ENCODE peak calls at places on chromosome 2, in seven cellular contexts. Y is cardiac muscle cell, M is A673, P is stomach, O is heart right ventricle, B is body of pancreas, N is thyroid gland. R is an unnamed sample.

GRCh38 chr2:46241344-46241743 is 55.9 kb upstream of the EPAS1 start:
- DNase-seq in Y (no peak), M (no peak), P (no peak), O (no peak), B (no peak), N (no peak), R (no peak)

GRCh38 chr2:207767461-207768167 is 2.1 kb downstream of the FZD5 start:
- DNase-seq in Y (peak; percentile 41), M (peak; percentile 35), P (peak; percentile 82), O (peak; percentile 45), B (peak; percentile 53), N (peak; percentile 75), R (peak; percentile 29)

GRCh38 chr2:104476563-104476988 is 377.3 kb upstream of the POU3F3 start:
- DNase-seq in Y (no peak), M (no peak), P (no peak), O (no peak), B (no peak), N (no peak), R (no peak)

GRCh38 chr2:219429958-219430586 is 4.6 kb upstream of the SPEG start:
- DNase-seq in Y (no peak), M (no peak), P (no peak), O (no peak), B (no peak), N (no peak), R (no peak)

GRCh38 chr2:208103616-208104015 is 20.7 kb downstream of the CRYGD start:
- DNase-seq in Y (no peak), M (no peak), P (no peak), O (no peak), B (no peak), N (no peak), R (no peak)

GRCh38 chr2:205235434-205235833 is 446.9 kb upstream of the NRP2 start:
- DNase-seq in Y (no peak), M (no peak), P (no peak), O (no peak), B (no peak), N (no peak), R (no peak)

GRCh38 chr2:207163815-207164747 is 1.7 kb downstream of the KLF7 start:
- DNase-seq in Y (peak; percentile 78), M (peak; percentile 24), P (peak; percentile 44), O (peak; percentile 61), B (peak; percentile 36), N (peak; percentile 71), R (peak; percentile 74)

GRCh38 chr2:54336977-54337255 is 80.9 kb upstream of the TSPYL6 start:
- DNase-seq in Y (no peak), M (no peak), P (no peak), O (no peak), B (no peak), N (no peak), R (no peak)

GRCh38 chr2:162007447-162008040 is 66.5 kb downstream of the DPP4 start:
- DNase-seq in Y (peak; percentile 45), M (peak; percentile 16), P (no peak), O (no peak), B (no peak), N (no peak), R (no peak)

GRCh38 chr2:46097714-46098480 is 199.3 kb upstream of the EPAS1 start:
- DNase-seq in Y (peak; percentile 99), M (peak; percentile 71), P (peak; percentile 74), O (no peak), B (peak; percentile 33), N (peak; percentile 79), R (peak; percentile 83)

GRCh38 chr2:130760754-130761751 is 5.7 kb downstream of the AMER3 start:
- DNase-seq in Y (no peak), M (no peak), P (no peak), O (no peak), B (no peak), N (no peak), R (no peak)

GRCh38 chr2:219404291-219404910 is 13.8 kb upstream of the DES start:
- DNase-seq in Y (no peak), M (no peak), P (no peak), O (peak; percentile 31), B (no peak), N (no peak), R (peak; percentile 45)

GRCh38 chr2:179186126-179186525 is 78.5 kb downstream of the SESTD1 start:
- DNase-seq in Y (peak; percentile 34), M (no peak), P (no peak), O (no peak), B (no peak), N (no peak), R (no peak)

GRCh38 chr2:230472619-230473018 is 56.6 kb downstream of the SP100 start:
- DNase-seq in Y (peak; percentile 43), M (no peak), P (no peak), O (no peak), B (no peak), N (no peak), R (no peak)

GRCh38 chr2:190887089-190887488 is 6.5 kb downstream of the GLS start:
- DNase-seq in Y (no peak), M (no peak), P (no peak), O (no peak), B (no peak), N (no peak), R (no peak)

GRCh38 chr2:108324531-108325256 is 36.0 kb downstream of the SULT1C2 start:
- DNase-seq in Y (peak; percentile 18), M (no peak), P (no peak), O (no peak), B (no peak), N (no peak), R (no peak)

GRCh38 chr2:196170202-196170680 is 1.1 kb downstream of the STK17B start:
- DNase-seq in Y (peak; percentile 54), M (peak; percentile 65), P (peak; percentile 65), O (no peak), B (peak; percentile 44), N (peak; percentile 24), R (peak; percentile 36)

GRCh38 chr2:190979906-190980629 is 33.9 kb downstream of the STAT1 start:
- DNase-seq in Y (peak; percentile 93), M (no peak), P (peak; percentile 74), O (peak; percentile 78), B (peak; percentile 39), N (peak; percentile 89), R (peak; percentile 72)

GRCh38 chr2:209577376-209578357 is 153.8 kb downstream of the MAP2 start:
- DNase-seq in Y (peak; percentile 35), M (peak; percentile 34), P (no peak), O (no peak), B (no peak), N (no peak), R (no peak)

GRCh38 chr2:71100195-71100964 is 29.6 kb downstream of the MCEE start:
- DNase-seq in Y (peak; percentile 76), M (peak; percentile 70), P (peak; percentile 74), O (peak; percentile 30), B (peak; percentile 71), N (peak; percentile 64), R (peak; percentile 71)

GRCh38 chr2:160226367-160226766 is 26.3 kb upstream of the ITGB6 start:
- DNase-seq in Y (no peak), M (no peak), P (no peak), O (no peak), B (no peak), N (no peak), R (no peak)
- H3K4me1 ChIP-seq in Y (peaks cover 25% of the 10 kb centered on the region), M (peaks cover 23% of the 10 kb centered on the region), P (peaks cover 25% of the 10 kb centered on the region), O (peaks cover 21% of the 10 kb centered on the region), B (peaks cover 37% of the 10 kb centered on the region), N (peaks cover 30% of the 10 kb centered on the region), R (peaks cover 14% of the 10 kb centered on the region)

DNA sequence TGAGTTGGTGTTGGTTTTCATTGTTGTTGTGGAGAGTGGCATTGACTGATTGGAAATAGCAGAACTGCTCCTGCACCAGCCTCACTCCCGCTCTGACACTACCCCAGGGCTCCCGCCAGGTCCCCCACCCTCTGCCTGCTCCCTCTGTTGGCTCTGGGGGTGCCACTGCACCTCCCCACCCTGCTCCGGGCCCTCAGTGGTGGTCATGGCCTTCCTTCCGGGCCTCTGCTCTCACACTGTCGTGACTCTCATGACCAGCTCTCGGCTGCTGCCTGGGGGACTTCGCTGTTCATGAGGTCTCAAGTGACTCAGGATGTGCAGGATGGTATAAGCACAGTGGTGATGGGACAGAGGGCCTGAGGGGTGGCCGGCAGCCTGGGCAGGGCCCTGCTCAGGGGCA is 113.2 kb downstream of the MARCHF4 start:
- DNase-seq in Y (no peak), M (no peak), P (no peak), O (no peak), B (no peak), N (no peak), R (no peak)
- H3K36me3 ChIP-seq in Y (no peaks in the 10 kb centered on the region), M (no peaks in the 10 kb centered on the region), P (no peaks in the 10 kb centered on the region), O (no peaks in the 10 kb centered on the region), B (no peaks in the 10 kb centered on the region), N (no peaks in the 10 kb centered on the region), R (no peaks in the 10 kb centered on the region)

GRCh38 chr2:238022594-238023157 is 38.1 kb upstream of the SCLY start:
- DNase-seq in Y (no peak), M (no peak), P (no peak), O (no peak), B (no peak), N (no peak), R (no peak)
- H3K4me3 ChIP-seq in Y (no peak overlapping the region), M (no peak overlapping the region), P (no peak overlapping the region), O (no peak overlapping the region), B (no peak overlapping the region), N (no peak overlapping the region), R (no peak overlapping the region)

DNA sequence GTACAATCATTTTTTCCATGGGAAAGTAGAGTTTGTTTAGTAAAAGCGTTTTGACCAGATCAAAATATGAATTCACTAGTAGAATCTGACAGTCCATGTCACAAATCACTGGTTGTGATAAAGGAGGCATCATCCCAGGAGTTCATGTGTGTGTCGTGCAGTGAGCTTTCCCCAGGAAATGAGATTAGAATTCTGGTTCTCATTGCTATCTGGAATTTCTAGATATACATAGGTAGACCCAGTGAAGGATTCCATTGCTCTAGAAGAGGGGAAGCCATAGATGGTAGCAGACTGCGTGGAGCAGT is 206.6 kb downstream of the NCK2 start:
- DNase-seq in Y (no peak), M (no peak), P (no peak), O (no peak), B (no peak), N (no peak), R (no peak)
- H3K4me1 ChIP-seq in Y (peaks cover 9% of the 10 kb centered on the region), M (peaks cover 23% of the 10 kb centered on the region), P (no peaks in the 10 kb centered on the region), O (peaks cover 26% of the 10 kb centered on the region), B (no peaks in the 10 kb centered on the region), N (no peaks in the 10 kb centered on the region), R (no peaks in the 10 kb centered on the region)

DNA sequence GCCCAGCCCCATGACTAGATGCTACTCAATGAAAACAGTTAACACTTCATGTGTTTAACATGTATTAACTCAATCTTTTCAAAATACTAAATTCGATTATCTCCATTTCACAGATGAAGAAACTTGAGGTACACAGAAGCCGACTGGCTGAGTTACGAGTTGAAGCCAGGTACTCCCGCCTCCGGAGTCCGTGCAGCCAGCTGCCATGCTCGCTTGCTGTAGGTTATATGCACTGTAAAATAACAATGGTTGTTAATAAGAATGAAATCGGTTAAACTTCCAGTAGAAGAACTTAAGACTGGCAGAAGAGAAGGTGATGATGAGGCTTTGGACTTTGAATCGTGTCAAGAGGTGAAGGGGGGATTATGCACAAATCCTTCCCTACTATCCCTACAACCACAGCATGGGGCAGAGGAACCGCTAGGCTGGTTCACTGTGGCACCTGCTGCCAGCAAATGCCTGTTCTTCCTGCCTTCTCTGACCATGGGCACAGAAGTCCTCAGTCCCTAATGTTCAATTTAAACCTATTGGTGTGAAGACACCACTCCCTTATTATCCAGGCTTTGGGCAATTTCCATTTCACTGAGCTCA is 25.4 kb downstream of the COX7A2L start:
- DNase-seq in Y (no peak), M (no peak), P (no peak), O (no peak), B (no peak), N (no peak), R (no peak)
- H3K36me3 ChIP-seq in Y (peaks cover 40% of the 10 kb centered on the region), M (peaks cover 44% of the 10 kb centered on the region), P (peaks cover 25% of the 10 kb centered on the region), O (peaks cover 78% of the 10 kb centered on the region), B (peaks cover 2% of the 10 kb centered on the region), N (peaks cover 10% of the 10 kb centered on the region), R (no peaks in the 10 kb centered on the region)

R was measured in testis.